ENCODE peak calls at places on chromosomes 1 and 21, in seven cellular contexts. V is tibial nerve, T is neuronal stem cell, A is Caco-2, H is lower leg skin, D is ascending aorta, W is transverse colon. O is an unnamed sample.

GRCh38 chr1:31101147-31101502 is 35.6 kb upstream of the PUM1 start:
- DNase-seq in W (no peak), D (no peak), A (no peak), T (no peak), V (no peak), H (no peak), O (no peak)

GRCh38 chr1:27192039-27192529 is 37.2 kb upstream of the SLC9A1 start:
- DNase-seq in A (peak; percentile 11), D (peak; percentile 52), W (peak; percentile 73), V (no peak), T (no peak), H (no peak), O (no peak)

GRCh38 chr1:194062526-194062925 is 876.1 kb upstream of the B3GALT2 start:
- DNase-seq in H (no peak), V (no peak), D (no peak), T (no peak), W (no peak), A (no peak), O (no peak)

GRCh38 chr1:113053344-113054138 is 19.5 kb upstream of the LRIG2 start:
- DNase-seq in H (peak; percentile 39), V (no peak), D (no peak), T (no peak), W (no peak), A (no peak), O (no peak)

GRCh38 chr1:241589524-241589923 is 50.6 kb downstream of the CHML start:
- DNase-seq in A (no peak), V (no peak), D (no peak), H (no peak), W (no peak), T (no peak), O (no peak)

GRCh38 chr1:15323351-15323988 is 76.4 kb downstream of the FHAD1 start:
- DNase-seq in D (peak; percentile 87), T (peak; percentile 76), W (peak; percentile 82), A (peak; percentile 70), V (peak; percentile 57), H (peak; percentile 96), O (peak; percentile 83)

GRCh38 chr1:52554267-52554640 is 1.4 kb upstream of the TUT4 start:
- DNase-seq in D (no peak), A (no peak), V (no peak), T (peak; percentile 12), H (no peak), W (no peak), O (no peak)

GRCh38 chr1:202316186-202316585 is 25.6 kb downstream of the UBE2T start:
- DNase-seq in W (no peak), V (no peak), T (no peak), D (peak; percentile 30), H (peak; percentile 29), A (no peak), O (no peak)

GRCh38 chr1:169186106-169186505 is 79.6 kb downstream of the ATP1B1 start:
- DNase-seq in A (no peak), V (no peak), H (no peak), W (no peak), D (no peak), T (no peak), O (no peak)

GRCh38 chr1:115647919-115648597 is 6.3 kb downstream of the VANGL1 start:
- DNase-seq in A (no peak), D (no peak), H (no peak), T (no peak), W (no peak), V (no peak), O (no peak)

GRCh38 chr21:17139696-17140095 is 373.1 kb upstream of the CXADR start:
- DNase-seq in A (no peak), T (no peak), V (no peak), H (no peak), W (no peak), D (no peak), O (no peak)
- H3K4me3 ChIP-seq in A (no peak overlapping the region), T (no peak overlapping the region), V (peak overlapping the region; percentile 45), H (no peak overlapping the region), W (peak overlapping the region; percentile 31), D (peak overlapping the region; percentile 44), O (no peak overlapping the region)

GRCh38 chr1:153628638-153629342 is 556 bp downstream of the S100A1 start:
- DNase-seq in D (peak; percentile 52), H (peak; percentile 85), T (no peak), W (no peak), V (no peak), A (no peak), O (no peak)
- H3K4me3 ChIP-seq in D (no peak overlapping the region), H (no peak overlapping the region), T (no peak overlapping the region), W (no peak overlapping the region), V (no peak overlapping the region), A (no peak overlapping the region), O (no peak overlapping the region)

DNA sequence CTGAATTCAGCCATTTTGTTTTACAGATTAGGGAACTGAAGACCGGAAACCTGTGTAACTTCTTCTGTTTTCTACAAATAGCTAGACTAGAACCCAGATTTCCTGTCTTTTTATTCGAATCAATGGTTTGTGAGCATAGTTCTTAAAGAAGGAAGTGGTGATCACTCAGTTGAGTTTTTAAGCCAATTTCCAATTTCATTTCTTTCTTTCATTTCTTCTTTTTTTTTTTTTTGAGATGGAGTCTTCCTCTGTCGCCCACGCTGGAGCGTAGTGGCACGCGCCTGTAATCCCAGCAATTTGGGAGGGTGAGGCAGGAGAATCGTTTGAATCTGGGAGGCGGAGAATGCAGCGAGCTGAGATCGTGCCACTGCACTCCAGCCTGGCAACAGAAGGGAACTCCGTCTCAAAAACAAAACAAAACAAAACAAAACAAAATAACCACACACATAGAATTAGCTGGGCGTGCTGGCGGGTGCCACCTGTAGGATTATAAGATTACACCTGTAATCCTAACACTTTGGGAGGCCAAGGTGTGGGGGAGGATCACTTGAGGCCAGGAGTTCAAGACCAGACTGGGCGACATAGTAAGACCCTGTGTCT is 3.0 kb upstream of the MDM4 start:
- DNase-seq in W (no peak), D (no peak), V (no peak), H (no peak), T (no peak), A (no peak), O (no peak)
- H3K4me3 ChIP-seq in W (no peak overlapping the region), D (no peak overlapping the region), V (no peak overlapping the region), H (no peak overlapping the region), T (no peak overlapping the region), A (no peak overlapping the region), O (no peak overlapping the region)

GRCh38 chr1:237042467-237042891 is 495 bp downstream of the RYR2 start:
- DNase-seq in V (no peak), T (peak; percentile 48), H (no peak), D (no peak), A (no peak), W (no peak), O (no peak)
- H3K4me3 ChIP-seq in V (peak overlapping the region; percentile 47), T (peak overlapping the region; percentile 87), H (peak overlapping the region; percentile 8), D (peak overlapping the region; percentile 90), A (no peak overlapping the region), W (peak overlapping the region; percentile 46), O (peak overlapping the region; percentile 27)

GRCh38 chr1:192788184-192788583 is 20.7 kb upstream of the RGS2 start:
- DNase-seq in D (no peak), H (peak; percentile 87), T (peak; percentile 12), V (no peak), W (no peak), A (no peak), O (no peak)
- H3K4me3 ChIP-seq in D (no peak overlapping the region), H (no peak overlapping the region), T (no peak overlapping the region), V (no peak overlapping the region), W (no peak overlapping the region), A (no peak overlapping the region), O (no peak overlapping the region)

O was measured in HAP-1.